ENCODE peak calls at places on chromosomes 5 and 9, in five cellular contexts. I is H7, T is neural progenitor cell, L is T follicular helper cell, X is NCI-H460. E is an unnamed sample.

GRCh38 chr5:139315056-139315455 is 21.5 kb downstream of the MATR3 start:
- DNase-seq in I (no peak), T (peak), L (no peak), X (no peak), E (no peak)

GRCh38 chr9:131728961-131729360 is 10.9 kb downstream of the RAPGEF1 start:
- DNase-seq in X (no peak), L (peak), I (no peak), T (no peak), E (peak)

GRCh38 chr9:127965953-127966352 is 14.8 kb downstream of the EEIG1 start:
- DNase-seq in T (no peak), X (no peak), I (no peak), L (no peak), E (no peak)

GRCh38 chr5:142472306-142472951 is 147.6 kb upstream of the SPRY4 start:
- DNase-seq in L (peak), I (no peak), T (no peak), X (peak), E (no peak)

GRCh38 chr9:117649126-117649525 is 55.1 kb upstream of the TLR4 start:
- DNase-seq in L (no peak), T (no peak), X (no peak), I (no peak), E (no peak)

GRCh38 chr5:77301447-77301878 is 91.0 kb downstream of the PDE8B start:
- DNase-seq in I (no peak), T (no peak), L (no peak), X (no peak), E (no peak)

GRCh38 chr5:170504598-170505266 is 912 bp downstream of the KCNIP1 start:
- DNase-seq in T (no peak), L (no peak), I (no peak), X (no peak), E (no peak)

GRCh38 chr9:18906656-18907395 is 126.2 kb downstream of the SAXO1 start:
- DNase-seq in T (no peak), I (no peak), X (no peak), L (no peak), E (no peak)

GRCh38 chr9:87497604-87498045 is at the start of gene DAPK1:
- DNase-seq in X (no peak), I (peak), T (peak), L (no peak), E (peak)

GRCh38 chr5:103499236-103499635 is 63.4 kb downstream of the NUDT12 start:
- DNase-seq in T (peak), X (no peak), L (no peak), I (no peak), E (no peak)

GRCh38 chr5:146813748-146814147 is 64.8 kb downstream of the PPP2R2B start:
- DNase-seq in L (no peak), I (no peak), T (no peak), X (no peak), E (no peak)

GRCh38 chr5:139494832-139495231 is 12.3 kb upstream of the STING1 start:
- DNase-seq in X (no peak), I (no peak), T (no peak), L (no peak), E (no peak)

GRCh38 chr5:76426391-76426802 is 23.3 kb downstream of the IQGAP2 start:
- DNase-seq in I (peak), T (peak), L (no peak), X (no peak), E (no peak)

GRCh38 chr5:137667341-137667740 is 68.5 kb downstream of the KLHL3 start:
- DNase-seq in L (no peak), T (no peak), X (no peak), I (no peak), E (no peak)

GRCh38 chr5:84113246-84114118 is 271.2 kb downstream of the EDIL3 start:
- DNase-seq in L (no peak), I (peak), X (no peak), T (peak), E (no peak)

GRCh38 chr5:87156631-87157030 is 111.1 kb upstream of the RASA1 start:
- DNase-seq in T (no peak), X (no peak), I (no peak), L (no peak), E (no peak)

GRCh38 chr5:72541501-72542235 is 34.5 kb upstream of the ZNF366 start:
- DNase-seq in L (no peak), T (peak), X (no peak), I (no peak), E (no peak)

GRCh38 chr5:72042097-72042496 is 65.2 kb upstream of the MAP1B start:
- DNase-seq in X (no peak), T (no peak), I (no peak), L (no peak), E (no peak)

GRCh38 chr5:102561894-102562760 is 63.3 kb upstream of the SLCO6A1 start:
- DNase-seq in I (peak), T (peak), L (no peak), X (peak), E (peak)

GRCh38 chr9:129696803-129697110 is 31.3 kb downstream of the PRRX2 start:
- DNase-seq in X (no peak), I (peak), T (no peak), L (no peak), E (no peak)

GRCh38 chr5:135587849-135588248 is 9.1 kb upstream of the CXCL14 start:
- DNase-seq in I (no peak), X (no peak), T (no peak), L (no peak), E (no peak)